ENCODE peak calls at places on chromosomes 13 and 19, in nine cellular contexts. A, L, N, W, Y, U, V, C and E are unnamed samples.

GRCh38 chr13:23822252-23822824 is 66.9 kb downstream of the MIPEP start:
- DNase-seq in N (no peak), V (no peak), C (no peak), A (no peak), L (no peak), Y (no peak), W (no peak), U (peak), E (no peak)

GRCh38 chr13:75339635-75340374 is 142.2 kb downstream of the TBC1D4 start:
- DNase-seq in L (no peak), Y (no peak), C (no peak), N (no peak), V (no peak), A (no peak), U (no peak), W (no peak), E (no peak)

GRCh38 chr13:33676045-33676699 is 141.8 kb upstream of the RFC3 start:
- DNase-seq in C (no peak), W (no peak), L (no peak), A (no peak), Y (no peak), V (no peak), U (no peak), N (no peak), E (peak)

GRCh38 chr13:31774186-31774585 is 34.9 kb downstream of the RXFP2 start:
- DNase-seq in Y (peak), V (no peak), N (no peak), C (no peak), L (no peak), W (no peak), U (no peak), A (peak), E (no peak)

GRCh38 chr13:114166381-114167131 is 12.5 kb upstream of the CFAP97D2 start:
- DNase-seq in V (no peak), W (no peak), A (no peak), C (no peak), N (no peak), Y (no peak), U (peak), L (no peak), E (no peak)

GRCh38 chr19:51971624-51972023 is 15.0 kb downstream of the ZNF350 start:
- DNase-seq in Y (no peak), V (no peak), A (peak), W (no peak), C (no peak), U (no peak), N (no peak), L (no peak), E (peak)

GRCh38 chr19:23949611-23950010 is 34.9 kb downstream of the ZNF726 start:
- DNase-seq in U (no peak), L (no peak), Y (no peak), W (no peak), A (no peak), N (no peak), V (no peak), C (no peak), E (no peak)

GRCh38 chr13:98773053-98773452 is 20.6 kb upstream of the SLC15A1 start:
- DNase-seq in U (no peak), Y (no peak), N (no peak), C (no peak), L (no peak), V (no peak), W (no peak), A (no peak), E (no peak)

GRCh38 chr19:45045671-45046353 is 7.0 kb downstream of the CLASRP start:
- DNase-seq in L (no peak), N (no peak), Y (no peak), A (no peak), W (no peak), U (peak), V (no peak), C (no peak), E (no peak)

GRCh38 chr13:98466634-98467236 is 110.2 kb downstream of the STK24 start:
- DNase-seq in W (no peak), Y (peak), L (no peak), A (peak), C (no peak), N (no peak), U (no peak), V (no peak), E (peak)

GRCh38 chr19:1261512-1261862 is 7.6 kb upstream of the CIRBP start:
- DNase-seq in U (no peak), V (no peak), L (no peak), Y (no peak), N (peak), A (no peak), W (no peak), C (no peak), E (no peak)

GRCh38 chr19:5122121-5122400 is 153.1 kb downstream of the KDM4B start:
- DNase-seq in N (no peak), C (no peak), V (no peak), A (no peak), U (no peak), L (no peak), Y (no peak), W (no peak), E (no peak)

DNA sequence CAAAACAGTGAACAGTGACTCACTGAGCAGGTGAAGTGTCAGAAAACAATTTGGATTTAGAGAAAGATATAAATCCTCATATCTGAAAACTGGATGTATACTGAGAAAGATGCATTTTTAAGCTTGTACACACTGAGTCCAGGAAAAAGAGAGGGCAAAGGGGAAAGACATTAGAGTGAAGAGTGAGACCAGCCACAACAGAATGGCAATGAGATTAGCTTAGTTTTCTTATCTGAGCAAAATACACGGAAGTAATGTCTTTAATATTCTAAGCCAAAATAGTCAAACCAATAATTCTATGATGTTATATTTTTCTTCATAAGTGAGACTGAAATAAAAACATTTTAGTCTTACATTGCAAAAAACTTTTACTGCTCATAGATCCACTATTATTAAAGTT is 236.0 kb downstream of the SLITRK5 start:
- DNase-seq in U (no peak), W (no peak), Y (no peak), L (no peak), C (no peak), A (no peak), N (no peak), V (no peak), E (no peak)
- TF ChIP-seq CTCF in U (no peak), W (no peak), Y (no peak), L (no peak), C (no peak), A (no peak), N (no peak), V (no peak), E (no peak)

GRCh38 chr13:24910502-24911134 is 146.6 kb downstream of the RNF17 start:
- DNase-seq in C (no peak), Y (no peak), V (no peak), N (no peak), L (no peak), U (no peak), A (no peak), W (no peak), E (no peak)
- H3K4me3 ChIP-seq in C (no peak), Y (no peak), V (no peak), N (no peak), L (no peak), U (no peak), A (no peak), W (no peak), E (no peak)

GRCh38 chr19:47430041-47430802 is 10.9 kb upstream of the MEIS3 start:
- DNase-seq in A (peak), Y (no peak), N (peak), W (no peak), L (no peak), V (no peak), C (no peak), U (no peak), E (peak)
- TF ChIP-seq CTCF in A (peak), Y (peak), N (no peak), W (no peak), L (peak), V (peak), C (peak), U (no peak), E (no peak)

GRCh38 chr13:44210525-44210924 is 163.1 kb upstream of the SERP2 start:
- DNase-seq in W (no peak), N (no peak), Y (no peak), U (no peak), L (no peak), C (no peak), V (no peak), A (no peak), E (no peak)

GRCh38 chr13:44207476-44207875 is 166.1 kb upstream of the SERP2 start:
- DNase-seq in Y (no peak), C (no peak), U (no peak), W (no peak), L (no peak), N (no peak), V (no peak), A (no peak), E (no peak)

GRCh38 chr13:44211286-44211685 is 162.3 kb upstream of the SERP2 start:
- DNase-seq in Y (no peak), V (no peak), C (no peak), A (no peak), N (no peak), L (no peak), W (no peak), U (peak), E (no peak)

GRCh38 chr13:44211753-44212152 is 161.9 kb upstream of the SERP2 start:
- DNase-seq in V (no peak), L (no peak), C (no peak), W (no peak), A (no peak), N (no peak), Y (no peak), U (no peak), E (no peak)

DNA sequence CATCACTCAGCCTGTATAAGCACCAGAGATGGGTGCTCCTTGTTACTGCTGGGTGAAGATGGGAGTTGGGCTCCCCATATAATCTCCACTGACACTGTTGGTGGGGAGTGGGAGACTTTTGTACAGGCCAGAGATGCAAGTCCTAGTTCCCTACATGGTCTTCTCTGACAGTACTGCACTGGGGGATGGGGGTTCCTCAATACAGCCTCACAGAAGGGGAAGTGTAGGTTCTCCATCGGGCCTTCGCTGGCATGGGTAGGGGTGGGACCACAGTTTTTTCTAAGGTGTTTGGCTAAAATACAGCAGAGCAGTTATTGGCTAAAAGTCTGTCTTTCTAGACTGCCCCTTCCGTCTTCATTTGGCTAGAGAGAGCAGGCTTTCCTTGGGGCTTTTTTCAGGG is 167.2 kb upstream of the SERP2 start:
- DNase-seq in L (no peak), C (no peak), A (no peak), V (no peak), W (no peak), U (no peak), N (no peak), Y (no peak), E (no peak)
- H3K4me3 ChIP-seq in L (no peak), C (no peak), A (no peak), V (no peak), W (no peak), U (no peak), N (no peak), Y (no peak), E (no peak)

GRCh38 chr13:45341799-45342584 is 1.0 kb upstream of the TPT1 start:
- DNase-seq in U (no peak), C (peak), L (peak), N (peak), A (peak), Y (no peak), W (no peak), V (no peak), E (peak)

GRCh38 chr13:45340422-45341033 is 455 bp downstream of the TPT1 start:
- DNase-seq in U (peak), W (peak), N (peak), L (peak), A (peak), C (peak), V (peak), Y (peak), E (peak)

GRCh38 chr13:45339399-45339798 is 1.6 kb downstream of the TPT1 start:
- DNase-seq in Y (no peak), W (no peak), U (no peak), L (no peak), A (no peak), V (no peak), C (no peak), N (no peak), E (no peak)

GRCh38 chr13:45339867-45340266 is 1.1 kb downstream of the TPT1 start:
- DNase-seq in N (no peak), L (no peak), U (no peak), W (no peak), V (no peak), Y (no peak), C (no peak), A (no peak), E (no peak)

GRCh38 chr13:45341034-45341798 is at the start of gene TPT1:
- DNase-seq in N (peak), A (peak), W (peak), Y (peak), L (peak), V (peak), U (peak), C (peak), E (peak)
- TF ChIP-seq CTCF in N (no peak), A (no peak), W (no peak), Y (no peak), L (no peak), V (no peak), U (peak), C (no peak), E (no peak)

DNA sequence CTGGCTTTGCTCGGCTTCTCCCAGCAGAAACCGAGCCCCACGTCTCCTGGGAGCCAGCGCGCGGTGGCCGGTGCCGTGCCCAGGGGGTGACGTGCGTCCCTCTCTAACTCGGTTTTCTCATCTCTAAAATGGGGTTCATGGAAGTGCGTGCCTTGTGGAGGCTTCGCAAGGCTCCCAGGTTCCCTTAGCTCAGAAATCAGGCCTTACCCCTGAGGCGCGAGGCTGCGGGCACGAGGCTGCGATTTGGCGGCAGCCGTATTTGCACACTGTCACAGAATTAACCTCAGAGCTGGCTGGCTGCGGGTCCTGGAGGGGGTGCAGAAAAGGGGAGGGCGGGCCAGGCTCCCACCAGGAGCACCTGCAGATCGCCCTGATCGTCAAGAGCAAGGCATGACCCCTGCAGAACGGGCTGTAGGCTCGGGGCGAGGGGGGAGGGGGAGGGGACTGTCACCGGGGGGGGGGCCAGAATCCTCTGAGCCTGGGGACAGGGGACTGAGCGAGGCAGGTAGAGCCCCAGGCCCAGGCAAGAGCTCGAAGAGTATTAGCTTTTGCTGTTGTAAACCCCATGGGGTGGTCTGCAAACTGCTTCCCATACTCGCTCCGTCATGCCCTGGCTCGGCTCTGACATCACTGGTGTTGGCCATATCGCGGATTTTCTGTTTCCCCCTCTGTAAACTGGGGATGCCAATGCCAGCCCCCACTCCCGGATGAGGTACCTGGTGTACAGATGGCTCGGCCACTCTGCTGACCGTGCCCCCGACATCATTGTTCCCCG is 62.2 kb downstream of the CCNE1 start:
- DNase-seq in Y (no peak), V (no peak), N (no peak), U (no peak), L (no peak), C (no peak), A (no peak), W (no peak), E (no peak)
- H3K4me3 ChIP-seq in Y (no peak), V (peak), N (peak), U (peak), L (no peak), C (peak), A (no peak), W (no peak), E (no peak)

DNA sequence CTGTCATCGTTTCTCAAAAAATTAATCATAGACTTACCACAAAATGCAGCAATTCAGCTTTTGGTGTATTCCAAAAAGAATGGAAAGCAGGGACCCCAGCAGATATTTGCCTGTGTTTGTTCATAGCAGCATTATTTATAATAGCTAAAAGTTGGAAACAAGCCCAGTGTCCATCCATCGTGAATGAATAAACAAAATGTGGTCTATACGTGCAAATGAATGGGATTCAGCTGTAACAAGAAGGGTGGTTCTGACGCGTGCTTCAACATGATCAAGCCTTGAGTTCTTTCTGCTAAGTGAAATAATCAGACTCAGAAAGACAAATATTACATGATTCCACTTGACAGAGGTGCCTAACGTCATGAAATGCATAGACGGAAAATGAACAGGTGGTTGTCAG is 36.4 kb downstream of the PSG11 start:
- DNase-seq in A (peak), U (no peak), L (no peak), N (no peak), V (no peak), C (no peak), Y (no peak), W (no peak), E (no peak)
- TF ChIP-seq CTCF in A (no peak), U (no peak), L (no peak), N (no peak), V (no peak), C (no peak), Y (no peak), W (no peak), E (no peak)

GRCh38 chr19:7098096-7098495 is 28.6 kb downstream of the ZNF557 start:
- DNase-seq in A (no peak), N (no peak), L (no peak), Y (no peak), C (no peak), V (no peak), W (no peak), U (no peak), E (no peak)
- H3K4me3 ChIP-seq in A (peak), N (peak), L (no peak), Y (no peak), C (peak), V (peak), W (no peak), U (peak), E (peak)